ENCODE peak calls at places on chromosome 4, in six cellular contexts. O, E, Q, D, R and M are unnamed samples.

GRCh38 chr4:784401-785331 is 41.3 kb downstream of the CPLX1 start:
- DNase-seq in O (no peak), E (no peak), Q (peak), D (no peak), R (no peak), M (peak)

GRCh38 chr4:126081336-126081735 is 766.6 kb downstream of the FAT4 start:
- DNase-seq in O (no peak), E (no peak), Q (no peak), D (no peak), R (peak), M (no peak)

GRCh38 chr4:132195181-132195580 is 953.9 kb upstream of the PCDH10 start:
- DNase-seq in O (no peak), E (no peak), Q (no peak), D (no peak), R (no peak), M (no peak)

GRCh38 chr4:3376266-3376665 is 65.5 kb upstream of the HGFAC start:
- DNase-seq in O (no peak), E (no peak), Q (no peak), D (no peak), R (no peak), M (peak)

GRCh38 chr4:152556814-152557213 is 20.9 kb upstream of the FBXW7 start:
- DNase-seq in O (no peak), E (no peak), Q (no peak), D (no peak), R (no peak), M (no peak)

GRCh38 chr4:61011051-61011450 is 189.1 kb upstream of the ADGRL3 start:
- DNase-seq in O (no peak), E (peak), Q (no peak), D (no peak), R (no peak), M (no peak)

GRCh38 chr4:108370826-108371225 is 202.1 kb upstream of the LEF1 start:
- DNase-seq in O (no peak), E (no peak), Q (no peak), D (no peak), R (no peak), M (no peak)

GRCh38 chr4:176549161-176549865 is 229.5 kb downstream of the SPCS3 start:
- DNase-seq in O (no peak), E (no peak), Q (no peak), D (peak), R (peak), M (no peak)

GRCh38 chr4:1496116-1496642 is 89.9 kb upstream of the NKX1-1 start:
- DNase-seq in O (no peak), E (no peak), Q (peak), D (no peak), R (no peak), M (no peak)

GRCh38 chr4:101649790-101650450 is 140.6 kb upstream of the BANK1 start:
- DNase-seq in O (no peak), E (peak), Q (no peak), D (no peak), R (no peak), M (no peak)

GRCh38 chr4:8279321-8280157 is 10.0 kb downstream of the HTRA3 start:
- DNase-seq in O (no peak), E (no peak), Q (peak), D (no peak), R (no peak), M (no peak)

GRCh38 chr4:11418610-11419009 is 10.1 kb downstream of the HS3ST1 start:
- DNase-seq in O (no peak), E (no peak), Q (no peak), D (no peak), R (peak), M (no peak)

GRCh38 chr4:141121101-141121500 is 12.2 kb downstream of the RNF150 start:
- DNase-seq in O (no peak), E (no peak), Q (no peak), D (no peak), R (no peak), M (no peak)

GRCh38 chr4:64911846-64912245 is 502.6 kb upstream of the TECRL start:
- DNase-seq in O (peak), E (no peak), Q (no peak), D (no peak), R (no peak), M (no peak)

GRCh38 chr4:183797445-183798248 is 107.5 kb upstream of the STOX2 start:
- DNase-seq in O (no peak), E (no peak), Q (peak), D (peak), R (peak), M (peak)

GRCh38 chr4:67927251-67927650 is 36.0 kb downstream of the TMPRSS11A start:
- DNase-seq in O (no peak), E (no peak), Q (no peak), D (no peak), R (no peak), M (no peak)

GRCh38 chr4:142607976-142608375 is 238.1 kb downstream of the INPP4B start:
- DNase-seq in O (no peak), E (no peak), Q (no peak), D (no peak), R (no peak), M (no peak)

GRCh38 chr4:76597423-76597979 is 162.5 kb downstream of the SHROOM3 start:
- DNase-seq in O (no peak), E (no peak), Q (no peak), D (no peak), R (no peak), M (no peak)

GRCh38 chr4:72777436-72777835 is 208.4 kb upstream of the ADAMTS3 start:
- DNase-seq in O (no peak), E (no peak), Q (no peak), D (no peak), R (no peak), M (no peak)

GRCh38 chr4:148239406-148239805 is 202.8 kb downstream of the NR3C2 start:
- DNase-seq in O (no peak), E (no peak), Q (no peak), D (no peak), R (no peak), M (no peak)

GRCh38 chr4:5995901-5996623 is 22.2 kb downstream of the C4orf50 start:
- DNase-seq in O (no peak), E (no peak), Q (peak), D (no peak), R (no peak), M (no peak)

GRCh38 chr4:40185830-40186664 is 10.8 kb upstream of the RHOH start:
- DNase-seq in O (no peak), E (no peak), Q (no peak), D (peak), R (no peak), M (no peak)

GRCh38 chr4:23022032-23022431 is 329.3 kb downstream of the GBA3 start:
- DNase-seq in O (no peak), E (peak), Q (no peak), D (peak), R (peak), M (no peak)

GRCh38 chr4:80150387-80151173 is 46.7 kb upstream of the PRDM8 start:
- DNase-seq in O (no peak), E (no peak), Q (no peak), D (no peak), R (no peak), M (no peak)